ENCODE peak calls at places on chromosome 9, in nine cellular contexts. Q, P, V, X, U, I, Y, A and G are unnamed samples.

GRCh38 chr9:32723801-32724200 is 59.5 kb upstream of the TMEM215 start:
- DNase-seq in Q (no peak), P (no peak), V (no peak), X (no peak), U (no peak), I (no peak), Y (no peak), A (no peak), G (no peak)

GRCh38 chr9:27351438-27351837 is 54.5 kb upstream of the EQTN start:
- DNase-seq in Q (no peak), P (peak; percentile 65), V (no peak), X (no peak), U (no peak), I (no peak), Y (no peak), A (peak; percentile 51), G (peak; percentile 41)

GRCh38 chr9:135456436-135457104 is 23.0 kb upstream of the PPP1R26 start:
- DNase-seq in Q (no peak), P (no peak), V (no peak), X (no peak), U (no peak), I (no peak), Y (no peak), A (no peak), G (no peak)

GRCh38 chr9:116297346-116297745 is 143.8 kb downstream of the PAPPA start:
- DNase-seq in Q (no peak), P (no peak), V (no peak), X (no peak), U (no peak), I (no peak), Y (no peak), A (no peak), G (no peak)

GRCh38 chr9:36575411-36575882 is 2.8 kb downstream of the MELK start:
- DNase-seq in Q (no peak), P (no peak), V (no peak), X (no peak), U (peak; percentile 78), I (no peak), Y (no peak), A (no peak), G (no peak)

GRCh38 chr9:21015122-21015815 is 16.2 kb downstream of the HACD4 start:
- DNase-seq in Q (no peak), P (no peak), V (no peak), X (no peak), U (peak; percentile 34), I (no peak), Y (no peak), A (no peak), G (no peak)

GRCh38 chr9:38003230-38003629 is 65.8 kb downstream of the SHB start:
- DNase-seq in Q (no peak), P (no peak), V (no peak), X (no peak), U (no peak), I (no peak), Y (no peak), A (no peak), G (no peak)

GRCh38 chr9:137445275-137445807 is 4.2 kb upstream of the ENTPD8 start:
- DNase-seq in Q (peak; percentile 84), P (peak; percentile 69), V (peak; percentile 87), X (peak; percentile 57), U (peak; percentile 76), I (peak; percentile 94), Y (peak; percentile 69), A (peak; percentile 81), G (peak; percentile 83)

GRCh38 chr9:113380869-113381378 is 4.1 kb upstream of the HDHD3 start:
- DNase-seq in Q (no peak), P (no peak), V (peak; percentile 58), X (no peak), U (no peak), I (no peak), Y (no peak), A (no peak), G (no peak)

GRCh38 chr9:68637020-68637419 is 68.0 kb upstream of the PIP5K1B start:
- DNase-seq in Q (no peak), P (no peak), V (peak; percentile 35), X (no peak), U (no peak), I (no peak), Y (no peak), A (no peak), G (no peak)

GRCh38 chr9:135282001-135282731 is 194.7 kb downstream of the OLFM1 start:
- DNase-seq in Q (peak; percentile 30), P (peak; percentile 70), V (peak; percentile 78), X (peak; percentile 6), U (no peak), I (peak; percentile 28), Y (peak; percentile 81), A (peak; percentile 59), G (peak; percentile 93)

GRCh38 chr9:87546704-87547103 is 49.0 kb downstream of the DAPK1 start:
- DNase-seq in Q (no peak), P (no peak), V (no peak), X (peak; percentile 25), U (no peak), I (no peak), Y (no peak), A (no peak), G (no peak)

GRCh38 chr9:86337469-86338107 is 16.6 kb downstream of the TUT7 start:
- DNase-seq in Q (no peak), P (no peak), V (no peak), X (no peak), U (no peak), I (no peak), Y (no peak), A (no peak), G (no peak)

GRCh38 chr9:136799079-136799853 is 3.1 kb downstream of the CCDC183 start:
- DNase-seq in Q (no peak), P (no peak), V (peak; percentile 83), X (peak; percentile 80), U (no peak), I (no peak), Y (peak; percentile 71), A (no peak), G (peak; percentile 92)

GRCh38 chr9:130779153-130779855 is 55.8 kb upstream of the ABL1 start:
- DNase-seq in Q (no peak), P (no peak), V (no peak), X (no peak), U (peak; percentile 81), I (no peak), Y (no peak), A (no peak), G (no peak)

GRCh38 chr9:130780415-130780814 is 54.6 kb upstream of the ABL1 start:
- DNase-seq in Q (no peak), P (no peak), V (no peak), X (no peak), U (no peak), I (no peak), Y (no peak), A (no peak), G (no peak)

GRCh38 chr9:130785053-130785452 is 50.0 kb upstream of the ABL1 start:
- DNase-seq in Q (no peak), P (no peak), V (no peak), X (no peak), U (no peak), I (no peak), Y (no peak), A (no peak), G (peak; percentile 26)

GRCh38 chr9:130782883-130783537 is 52.0 kb upstream of the ABL1 start:
- DNase-seq in Q (no peak), P (no peak), V (no peak), X (no peak), U (no peak), I (no peak), Y (no peak), A (no peak), G (no peak)

DNA sequence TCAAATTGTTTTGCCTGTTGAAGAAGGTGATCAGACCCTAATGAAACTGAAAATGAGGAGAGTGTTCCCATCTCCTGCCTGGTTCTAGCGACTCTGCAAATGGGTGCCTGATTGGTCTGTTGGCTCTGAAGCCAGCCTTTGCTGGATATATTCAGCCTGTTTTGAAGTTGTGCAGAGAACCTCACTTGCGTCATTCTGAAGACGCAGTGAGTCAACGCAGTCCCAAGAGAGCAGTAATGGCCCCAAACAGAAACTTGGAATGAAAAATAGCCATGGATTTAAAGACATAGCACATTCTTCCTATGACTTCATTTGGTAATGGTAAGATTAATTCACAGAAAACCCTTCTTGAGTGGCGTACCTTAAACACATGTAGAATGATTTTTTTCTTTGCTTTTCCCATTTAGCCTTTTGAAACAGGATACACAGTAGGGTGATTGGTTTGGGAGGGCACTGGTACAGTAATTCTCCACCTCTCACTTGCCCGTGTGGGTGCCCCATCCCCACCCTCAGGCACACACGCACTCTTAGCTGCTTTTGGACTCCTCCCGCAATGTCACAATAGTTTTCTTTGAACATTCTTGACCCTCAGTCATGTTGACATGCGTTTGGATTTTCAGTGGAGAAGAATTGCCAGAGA is 54.1 kb upstream of the ABL1 start:
- DNase-seq in Q (peak; percentile 78), P (peak; percentile 75), V (peak; percentile 55), X (no peak), U (peak; percentile 98), I (peak; percentile 89), Y (no peak), A (peak; percentile 79), G (peak; percentile 21)
- TF ChIP-seq POLR2A in Q (peak; percentile 45), P (peak; percentile 53), V (peak; percentile 64), X (no peak), U (peak; percentile 89), I (peak; percentile 28), Y (peak; percentile 39), A (peak; percentile 89), G (no peak)

DNA sequence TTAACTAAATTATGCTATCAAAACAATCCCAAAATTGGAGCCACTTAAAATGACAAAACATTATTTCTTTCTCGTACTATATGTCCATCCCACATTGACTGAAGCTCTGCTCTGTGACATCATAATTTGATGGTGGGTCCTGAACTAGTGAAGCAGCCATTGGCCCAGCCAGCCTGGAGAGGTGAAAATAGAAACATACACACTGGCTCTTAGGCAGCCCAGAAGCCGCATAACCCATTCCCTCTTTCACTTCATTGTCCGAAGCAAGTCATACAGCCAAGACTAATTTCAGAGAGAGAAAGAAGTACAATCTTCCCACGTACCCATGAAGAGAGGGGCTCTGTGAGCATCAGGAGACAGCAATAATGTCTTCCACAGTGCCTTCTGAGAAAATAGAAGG is 342.5 kb downstream of the NFIB start:
- DNase-seq in Q (no peak), P (no peak), V (no peak), X (no peak), U (no peak), I (no peak), Y (no peak), A (no peak), G (no peak)
- H3K4me3 ChIP-seq in Q (no peak overlapping the region), P (no peak overlapping the region), V (no peak overlapping the region), X (no peak overlapping the region), U (no peak overlapping the region), I (no peak overlapping the region), Y (no peak overlapping the region), A (no peak overlapping the region), G (no peak overlapping the region)

GRCh38 chr9:33816327-33817252 is at the start of gene UBE2R2:
- DNase-seq in Q (peak; percentile 88), P (peak; percentile 95), V (peak; percentile 94), X (peak; percentile 81), U (peak; percentile 86), I (peak; percentile 80), Y (peak; percentile 97), A (peak; percentile 93), G (peak; percentile 91)
- TF ChIP-seq POLR2A in Q (no peak), P (peak; percentile 84), V (peak; percentile 91), X (peak; percentile 85), U (peak; percentile 81), I (peak; percentile 59), Y (peak; percentile 93), A (peak; percentile 60), G (peak; percentile 89)

DNA sequence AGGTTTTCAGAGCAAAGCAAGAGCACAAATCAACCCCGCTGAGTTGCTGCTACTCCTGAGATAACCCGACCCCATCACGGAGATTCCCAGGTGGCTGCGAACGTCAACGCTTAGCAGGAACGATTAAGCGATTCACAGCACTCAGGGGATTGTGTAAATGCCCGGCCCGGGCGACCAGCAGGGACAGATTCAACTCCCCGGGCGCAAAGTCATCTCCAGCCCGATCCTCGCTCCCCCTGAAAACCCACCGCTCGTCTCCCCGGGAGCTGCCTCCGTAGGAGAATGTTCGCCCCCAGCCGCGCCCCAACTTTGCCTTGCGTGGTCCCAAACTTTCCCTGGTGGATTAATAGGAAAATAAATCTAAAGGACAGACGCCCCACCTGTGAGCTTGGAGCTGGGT is 685 bp downstream of the SLC24A2 start:
- DNase-seq in Q (no peak), P (no peak), V (no peak), X (no peak), U (no peak), I (no peak), Y (no peak), A (no peak), G (no peak)
- H3K4me3 ChIP-seq in Q (no peak overlapping the region), P (peak overlapping the region; percentile 19), V (no peak overlapping the region), X (no peak overlapping the region), U (no peak overlapping the region), I (no peak overlapping the region), Y (no peak overlapping the region), A (no peak overlapping the region), G (no peak overlapping the region)